ENCODE peak calls at places on chromosomes 11 and 22, in ten cellular contexts. E, I, F, G, D, X, N, S, A and T are unnamed samples.

GRCh38 chr11:69538840-69539239 is 57.4 kb downstream of the LINC01488 start:
- DNase-seq in S (no peak), E (no peak), X (no peak), I (no peak), G (no peak), D (no peak), F (no peak), N (no peak), A (no peak), T (no peak)

GRCh38 chr11:75853971-75854370 is 39.0 kb downstream of the UVRAG start:
- DNase-seq in A (no peak), S (no peak), G (no peak), X (no peak), F (no peak), I (no peak), E (no peak), D (no peak), N (no peak), T (no peak)

GRCh38 chr11:129723146-129723963 is 92.3 kb upstream of the TMEM45B start:
- DNase-seq in F (no peak), A (no peak), X (no peak), D (no peak), E (no peak), S (no peak), G (no peak), I (no peak), N (no peak), T (no peak)

GRCh38 chr11:7759010-7759409 is 37.7 kb downstream of the OR5P2 start:
- DNase-seq in S (no peak), G (no peak), X (no peak), A (peak), D (no peak), E (peak), N (no peak), I (no peak), F (no peak), T (no peak)

GRCh38 chr11:101914737-101915426 is at the start of gene CEP126:
- DNase-seq in D (peak), X (peak), I (peak), G (peak), E (peak), F (peak), S (peak), A (peak), N (peak), T (peak)

GRCh38 chr11:9004310-9004945 is 627 bp upstream of the NRIP3 start:
- DNase-seq in X (peak), D (no peak), F (peak), S (no peak), G (no peak), E (no peak), I (peak), N (no peak), A (peak), T (peak)

GRCh38 chr11:114082767-114083181 is 23.3 kb downstream of the ZBTB16 start:
- DNase-seq in A (no peak), N (no peak), G (no peak), X (no peak), I (no peak), F (no peak), S (no peak), D (no peak), E (no peak), T (no peak)

GRCh38 chr11:62613275-62613864 is 313 bp downstream of the ROM1 start:
- DNase-seq in A (peak), S (no peak), G (peak), X (no peak), N (no peak), F (no peak), I (no peak), D (no peak), E (no peak), T (no peak)

GRCh38 chr22:48486163-48486957 is 1341.3 kb downstream of the BRD1 start:
- DNase-seq in S (no peak), A (no peak), F (no peak), N (no peak), X (no peak), I (no peak), D (no peak), G (no peak), E (no peak), T (no peak)

GRCh38 chr22:45966320-45966891 is 10.6 kb downstream of the WNT7B start:
- DNase-seq in X (peak), N (no peak), I (no peak), A (no peak), F (peak), E (no peak), S (no peak), G (peak), D (no peak), T (peak)

GRCh38 chr11:122864386-122864785 is 18.2 kb upstream of the JHY start:
- DNase-seq in G (no peak), S (no peak), F (no peak), A (no peak), D (no peak), I (no peak), X (no peak), E (no peak), N (no peak), T (no peak)

GRCh38 chr11:109668973-109669634 is 247.1 kb downstream of the C11orf87 start:
- DNase-seq in X (no peak), I (no peak), G (no peak), A (no peak), E (no peak), S (no peak), N (no peak), D (no peak), F (no peak), T (no peak)

GRCh38 chr22:18973264-18974031 is 37.4 kb upstream of the PRODH start:
- DNase-seq in D (no peak), E (no peak), N (no peak), G (no peak), F (no peak), S (no peak), I (no peak), X (no peak), A (no peak), T (no peak)

GRCh38 chr11:118912742-118913410 is 12.8 kb downstream of the BCL9L start:
- DNase-seq in E (no peak), A (no peak), I (no peak), S (peak), G (no peak), D (no peak), N (no peak), X (no peak), F (no peak), T (no peak)

GRCh38 chr11:10114593-10115404 is 179.2 kb downstream of the SBF2 start:
- DNase-seq in F (no peak), S (no peak), I (no peak), X (no peak), E (no peak), D (no peak), A (no peak), N (no peak), G (no peak), T (no peak)

GRCh38 chr11:2271077-2271326 is 614 bp upstream of the ASCL2 start:
- DNase-seq in S (no peak), X (no peak), A (no peak), G (no peak), D (no peak), F (no peak), E (no peak), N (no peak), I (no peak), T (no peak)

GRCh38 chr11:533049-533585 is 2.3 kb downstream of the HRAS start:
- DNase-seq in D (no peak), E (no peak), N (no peak), G (no peak), S (peak), X (no peak), A (no peak), F (no peak), I (no peak), T (no peak)

GRCh38 chr22:22940961-22941605 is 53.5 kb downstream of the IGLL5 start:
- DNase-seq in F (no peak), G (no peak), D (peak), S (no peak), X (no peak), E (no peak), N (no peak), A (no peak), I (no peak), T (no peak)

GRCh38 chr11:18383388-18384156 is 10.8 kb upstream of the LDHA start:
- DNase-seq in N (no peak), I (no peak), X (no peak), D (no peak), F (no peak), A (peak), E (peak), G (no peak), S (peak), T (no peak)

GRCh38 chr11:112589132-112589531 is 328.5 kb upstream of the PLET1 start:
- DNase-seq in G (no peak), S (no peak), X (no peak), D (no peak), A (no peak), E (no peak), N (no peak), I (no peak), F (no peak), T (no peak)

GRCh38 chr22:38345782-38346181 is 28.5 kb upstream of the CSNK1E start:
- DNase-seq in F (no peak), I (no peak), A (no peak), G (no peak), N (no peak), D (no peak), S (no peak), X (no peak), E (no peak), T (no peak)

GRCh38 chr22:27715078-27715477 is 86.5 kb downstream of the MN1 start:
- DNase-seq in X (no peak), E (peak), N (no peak), D (no peak), G (no peak), F (peak), S (no peak), A (peak), I (no peak), T (peak)

GRCh38 chr22:17339095-17339693 is 30.1 kb upstream of the CECR2 start:
- DNase-seq in F (no peak), E (no peak), N (no peak), D (no peak), I (no peak), G (no peak), X (no peak), A (no peak), S (no peak), T (no peak)

GRCh38 chr11:19225599-19225998 is 15.1 kb downstream of the E2F8 start:
- DNase-seq in E (no peak), A (no peak), X (no peak), F (no peak), D (no peak), I (no peak), S (no peak), G (no peak), N (no peak), T (no peak)

GRCh38 chr11:17972987-17973386 is 39.9 kb downstream of the SERGEF start:
- DNase-seq in A (peak), N (no peak), G (no peak), D (peak), E (peak), F (no peak), X (no peak), I (peak), S (peak), T (peak)

GRCh38 chr22:35620624-35621245 is 3.6 kb upstream of the MB start:
- DNase-seq in F (peak), E (no peak), X (peak), N (no peak), A (no peak), D (no peak), S (no peak), I (no peak), G (no peak), T (peak)

GRCh38 chr22:50115693-50116092 is 25.9 kb downstream of the MOV10L1 start:
- DNase-seq in G (peak), F (no peak), S (peak), X (no peak), A (no peak), E (no peak), I (no peak), N (no peak), D (no peak), T (no peak)